ENCODE peak calls at places on chromosomes 3 and 15, in ten cellular contexts. A, E, C, D, B, R, J, P, Z and K are unnamed samples.

GRCh38 chr15:63041402-63041977 is 1.1 kb upstream of the TPM1 start:
- DNase-seq in D (no peak), C (no peak), A (peak), R (no peak), P (no peak), B (no peak), Z (no peak), J (no peak), E (no peak), K (no peak)

GRCh38 chr3:74789111-74789510 is 174.7 kb upstream of the CNTN3 start:
- DNase-seq in D (no peak), B (no peak), E (no peak), C (no peak), A (no peak), J (no peak), R (no peak), P (no peak), Z (no peak), K (no peak)

GRCh38 chr15:51414256-51414860 is 72.9 kb downstream of the GLDN start:
- DNase-seq in P (no peak), C (no peak), E (no peak), R (no peak), B (no peak), A (no peak), Z (no peak), J (no peak), D (no peak), K (no peak)

GRCh38 chr3:123290962-123291361 is 89.2 kb downstream of the SEC22A start:
- DNase-seq in B (no peak), C (no peak), D (no peak), E (no peak), Z (no peak), J (no peak), R (no peak), P (no peak), A (no peak), K (no peak)

GRCh38 chr3:189941125-189941524 is 179.6 kb downstream of the P3H2 start:
- DNase-seq in P (no peak), E (no peak), R (no peak), J (no peak), A (no peak), B (no peak), D (no peak), Z (no peak), C (no peak), K (no peak)

GRCh38 chr3:162285252-162285651 is 788.6 kb downstream of the OTOL1 start:
- DNase-seq in C (no peak), A (no peak), Z (no peak), R (no peak), E (no peak), D (no peak), J (no peak), P (no peak), B (no peak), K (no peak)

GRCh38 chr3:149454746-149455145 is 19.8 kb upstream of the TM4SF4 start:
- DNase-seq in R (no peak), D (no peak), E (no peak), C (peak), A (no peak), Z (no peak), P (no peak), B (no peak), J (no peak), K (no peak)

GRCh38 chr15:77611767-77612166 is 20.9 kb downstream of the LINGO1 start:
- DNase-seq in E (no peak), J (no peak), C (no peak), Z (no peak), A (no peak), P (no peak), D (no peak), R (no peak), B (no peak), K (peak)

GRCh38 chr3:151216641-151217040 is 13.6 kb upstream of the GPR171 start:
- DNase-seq in Z (no peak), E (no peak), R (no peak), D (no peak), P (no peak), A (peak), J (no peak), B (no peak), C (peak), K (no peak)

GRCh38 chr3:151217208-151217607 is 14.2 kb upstream of the GPR171 start:
- DNase-seq in Z (no peak), P (no peak), D (no peak), C (no peak), R (no peak), J (no peak), A (no peak), E (no peak), B (no peak), K (no peak)

GRCh38 chr3:151213881-151214280 is 10.9 kb upstream of the GPR171 start:
- DNase-seq in C (peak), J (no peak), P (no peak), B (no peak), D (no peak), R (no peak), Z (no peak), E (no peak), A (no peak), K (no peak)

GRCh38 chr3:151213151-151213550 is 10.1 kb upstream of the GPR171 start:
- DNase-seq in B (no peak), P (no peak), J (no peak), A (no peak), Z (no peak), R (no peak), D (no peak), E (no peak), C (no peak), K (no peak)

DNA sequence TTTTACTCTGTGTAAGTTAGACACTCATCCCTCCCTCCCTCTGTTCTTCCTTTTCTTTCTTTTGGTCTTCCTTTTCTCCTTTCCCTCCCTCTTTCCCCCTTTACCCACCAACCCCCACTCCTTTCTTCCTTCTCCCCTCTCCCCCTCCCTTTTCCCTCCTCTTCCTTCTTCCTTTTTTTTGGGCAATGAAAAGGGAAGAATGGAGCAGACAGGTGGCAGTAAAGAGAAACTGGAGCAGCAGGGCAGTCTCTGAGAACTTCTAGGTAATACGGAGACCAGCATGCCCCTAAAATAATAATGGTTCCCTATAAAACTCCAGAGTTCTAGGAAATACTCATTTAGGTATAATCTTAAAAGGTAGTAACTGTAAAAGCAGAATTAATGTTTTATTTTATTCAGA is 11.4 kb upstream of the GPR171 start:
- DNase-seq in C (no peak), P (no peak), J (no peak), E (no peak), B (no peak), R (no peak), A (no peak), Z (no peak), D (no peak), K (no peak)
- TF ChIP-seq CTCF in C (no peak), P (no peak), J (no peak), E (no peak), B (no peak), R (no peak), A (no peak), Z (no peak), D (no peak), K (no peak)

GRCh38 chr3:25662921-25663320 is 1.8 kb downstream of the TOP2B start:
- DNase-seq in D (no peak), B (no peak), A (no peak), J (no peak), Z (no peak), E (no peak), R (no peak), C (no peak), P (no peak), K (no peak)
- H3K27ac ChIP-seq in D (peak), B (peak), A (peak), J (no peak), Z (peak), E (peak), R (peak), C (peak), P (peak), K (peak)

DNA sequence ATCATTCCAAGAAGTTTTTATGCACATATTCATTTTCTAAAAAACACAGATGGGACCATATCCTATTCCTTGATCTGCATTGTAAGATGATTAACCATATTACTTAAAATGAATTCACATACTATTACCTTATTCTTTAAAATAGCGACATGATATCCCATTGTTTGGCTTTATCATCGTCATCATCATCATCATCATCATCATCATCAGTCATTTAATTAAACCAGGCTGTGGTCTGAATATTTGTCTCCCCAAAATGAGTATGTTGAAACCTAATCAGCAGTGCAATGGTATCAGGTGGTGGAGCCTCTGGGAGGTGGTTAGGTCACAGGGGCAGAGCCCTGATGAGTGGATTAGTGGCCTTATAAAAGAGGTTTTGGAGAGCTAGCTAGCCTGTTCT is 4.4 kb downstream of the TRAK1 start:
- DNase-seq in A (no peak), J (no peak), R (no peak), D (no peak), B (no peak), Z (no peak), C (no peak), P (no peak), E (no peak), K (no peak)
- TF ChIP-seq CTCF in A (no peak), J (no peak), R (no peak), D (no peak), B (no peak), Z (no peak), C (no peak), P (no peak), E (no peak), K (no peak)

GRCh38 chr3:196796317-196796716 is 56.7 kb downstream of the PAK2 start:
- DNase-seq in R (no peak), P (no peak), E (no peak), C (no peak), J (no peak), B (no peak), Z (no peak), D (no peak), A (no peak), K (no peak)

GRCh38 chr3:196790636-196791035 is 51.0 kb downstream of the PAK2 start:
- DNase-seq in B (no peak), P (no peak), R (no peak), Z (no peak), C (no peak), J (no peak), A (no peak), D (no peak), E (no peak), K (no peak)

GRCh38 chr3:196792771-196793170 is 53.1 kb downstream of the PAK2 start:
- DNase-seq in B (no peak), C (peak), D (no peak), J (no peak), Z (no peak), A (no peak), E (peak), R (no peak), P (no peak), K (no peak)

GRCh38 chr3:196794467-196794866 is 54.8 kb downstream of the PAK2 start:
- DNase-seq in C (no peak), J (no peak), Z (no peak), D (no peak), E (no peak), P (no peak), A (no peak), R (no peak), B (no peak), K (no peak)

GRCh38 chr3:196793224-196793623 is 53.6 kb downstream of the PAK2 start:
- DNase-seq in A (no peak), Z (peak), E (no peak), J (no peak), D (no peak), P (no peak), C (peak), R (no peak), B (no peak), K (no peak)
- H3K27ac ChIP-seq in A (peak), Z (peak), E (no peak), J (no peak), D (no peak), P (no peak), C (no peak), R (no peak), B (no peak), K (no peak)

GRCh38 chr3:172365028-172365567 is 83.2 kb downstream of the GHSR start:
- DNase-seq in C (no peak), Z (no peak), J (no peak), A (no peak), R (no peak), E (no peak), B (no peak), P (no peak), D (no peak), K (no peak)

GRCh38 chr3:172359231-172359630 is 89.0 kb downstream of the GHSR start:
- DNase-seq in B (no peak), D (no peak), R (no peak), P (no peak), J (no peak), C (no peak), Z (no peak), E (no peak), A (no peak), K (no peak)

GRCh38 chr3:172357850-172358754 is 90.2 kb downstream of the GHSR start:
- DNase-seq in B (no peak), E (no peak), A (no peak), R (no peak), J (no peak), C (peak), Z (no peak), D (no peak), P (no peak), K (peak)

GRCh38 chr3:172364374-172365027 is 83.8 kb downstream of the GHSR start:
- DNase-seq in B (no peak), C (no peak), E (no peak), D (no peak), R (no peak), Z (no peak), P (no peak), J (no peak), A (no peak), K (no peak)

DNA sequence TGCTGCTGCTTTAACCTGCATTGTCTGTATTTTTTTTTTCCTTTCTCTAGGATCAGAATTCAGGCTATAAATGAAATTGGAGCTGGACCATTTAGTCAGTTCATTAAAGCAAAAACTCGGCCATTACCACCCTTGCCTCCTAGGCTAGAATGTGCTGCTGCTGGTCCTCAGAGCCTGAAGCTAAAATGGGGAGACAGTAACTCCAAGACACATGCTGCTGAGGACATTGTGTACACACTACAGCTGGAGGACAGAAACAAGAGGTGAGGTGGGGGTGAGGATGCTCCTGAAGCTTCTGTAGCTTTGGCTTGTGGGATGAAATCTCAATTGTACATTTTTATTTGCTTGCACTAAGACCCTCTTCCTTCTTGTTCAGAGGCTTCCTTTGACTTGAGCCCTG is 85.7 kb downstream of the GHSR start:
- DNase-seq in J (no peak), B (no peak), P (no peak), A (no peak), R (no peak), D (no peak), E (no peak), Z (no peak), C (no peak), K (no peak)
- TF ChIP-seq CTCF in J (no peak), B (no peak), P (no peak), A (no peak), R (no peak), D (no peak), E (no peak), Z (no peak), C (no peak), K (no peak)

DNA sequence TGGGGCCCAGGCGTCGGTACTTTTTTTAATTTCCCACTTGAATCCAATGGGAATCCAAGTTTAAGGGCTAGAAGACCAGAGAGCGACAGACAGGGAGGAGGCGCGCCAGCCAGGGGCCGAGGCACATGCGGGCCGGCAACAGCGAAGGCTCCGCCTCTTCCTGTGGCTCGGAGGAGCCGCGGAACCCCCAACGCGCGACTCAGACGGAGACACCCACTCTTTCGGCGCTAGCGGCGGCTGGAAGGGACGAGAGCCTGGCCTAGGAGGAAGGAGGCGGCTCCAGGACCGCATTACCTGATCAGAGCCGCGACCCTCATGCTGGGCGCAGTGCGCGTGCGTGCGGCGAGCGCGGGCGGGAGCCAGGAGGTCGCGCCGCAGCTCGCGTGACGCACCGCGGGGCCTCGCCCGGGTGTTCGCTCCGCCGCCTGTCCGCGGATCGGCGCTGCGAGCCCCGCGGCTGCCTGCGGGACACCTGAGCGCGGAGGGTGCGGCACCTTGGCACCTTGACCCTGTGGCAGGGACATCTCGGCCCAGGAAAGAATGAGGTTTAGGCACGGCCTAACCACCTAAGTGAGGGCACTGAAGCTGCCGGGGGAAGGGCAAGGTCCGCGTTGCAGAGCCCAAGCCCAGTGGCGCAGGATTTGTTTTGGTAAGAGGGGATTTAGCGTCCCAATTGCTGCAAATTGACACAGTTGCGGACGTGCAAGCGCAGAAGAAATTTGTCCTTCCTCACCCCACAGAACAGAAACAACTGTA is at the start of gene DPH6:
- DNase-seq in E (peak), A (peak), Z (peak), C (peak), B (peak), P (peak), D (peak), R (peak), J (peak), K (peak)
- H3K27ac ChIP-seq in E (peak), A (peak), Z (peak), C (peak), B (peak), P (peak), D (peak), R (peak), J (peak), K (peak)

GRCh38 chr3:144636833-144637232 is 665.2 kb downstream of the DIPK2A start:
- DNase-seq in R (no peak), C (no peak), Z (no peak), A (peak), E (no peak), D (no peak), P (no peak), J (no peak), B (no peak), K (no peak)
- TF ChIP-seq CTCF in R (no peak), C (no peak), Z (no peak), A (no peak), E (no peak), D (no peak), P (no peak), J (no peak), B (no peak), K (no peak)

DNA sequence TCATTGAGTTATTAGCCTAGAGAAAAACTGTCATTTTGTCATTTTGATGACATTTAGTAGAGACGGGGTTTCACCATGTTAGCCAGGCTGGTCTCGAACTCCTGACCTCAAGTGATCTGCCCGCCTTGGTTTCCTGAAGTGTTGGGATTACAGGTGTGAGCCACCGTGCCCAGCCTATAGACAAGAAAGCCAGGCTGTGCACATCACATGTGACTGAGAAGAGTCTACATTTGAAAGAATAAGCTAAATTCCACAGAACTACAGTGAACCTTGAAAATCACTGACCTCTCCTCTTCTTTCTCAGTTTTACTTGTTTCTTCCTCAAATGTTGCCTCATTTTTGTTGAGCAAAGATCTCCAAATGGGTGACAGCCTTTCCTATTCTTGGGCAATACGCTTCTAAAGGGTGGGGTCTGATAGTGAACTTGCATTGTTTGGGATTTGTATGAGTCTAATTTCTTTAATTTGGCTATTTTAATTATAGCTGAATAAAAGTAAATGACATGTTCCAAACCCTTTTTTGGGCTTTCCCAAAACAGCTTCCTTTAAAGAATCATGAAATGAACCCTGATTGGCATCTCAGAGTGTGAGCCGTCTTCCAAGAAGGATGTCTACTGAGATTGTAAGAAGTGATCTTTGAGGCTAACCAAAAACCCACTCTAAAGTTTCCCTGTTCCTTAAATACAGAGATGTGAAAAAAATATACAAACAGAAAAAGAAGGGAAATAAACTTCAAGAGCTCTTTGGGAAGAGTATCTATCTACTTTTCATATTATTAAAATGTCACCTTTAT is 21.5 kb upstream of the SPTBN5 start:
- DNase-seq in C (no peak), E (no peak), Z (no peak), J (no peak), D (no peak), P (no peak), B (peak), R (no peak), A (no peak), K (no peak)
- H3K27ac ChIP-seq in C (no peak), E (no peak), Z (no peak), J (no peak), D (peak), P (no peak), B (peak), R (peak), A (peak), K (no peak)

GRCh38 chr3:194245975-194246561 is 105.1 kb downstream of the CPN2 start:
- DNase-seq in C (no peak), R (no peak), J (no peak), A (no peak), D (no peak), P (no peak), E (no peak), Z (no peak), B (no peak), K (no peak)
- TF ChIP-seq CTCF in C (no peak), R (no peak), J (no peak), A (no peak), D (no peak), P (no peak), E (no peak), Z (no peak), B (no peak), K (no peak)